ENCODE peak calls at places on chromosomes 12 and 14, in ten cellular contexts. R is breast epithelium, F is suprapubic skin, C is endothelial cell of umbilical vein, N is GM12891, O is upper lobe of left lung, T is K562, I is stomach, W is HepG2, P is Panc1. Z is an unnamed sample.

GRCh38 chr12:93684716-93685115 is 7.5 kb downstream of the CRADD start:
- DNase-seq in T (no peak), I (no peak), R (no peak), P (no peak), C (no peak), W (no peak), O (no peak), N (no peak), F (no peak), Z (no peak)

GRCh38 chr12:1829306-1829900 is 9.0 kb downstream of the LRTM2 start:
- DNase-seq in I (no peak), O (no peak), C (no peak), P (no peak), T (no peak), F (no peak), R (no peak), W (no peak), N (no peak), Z (no peak)

GRCh38 chr12:123986374-123986920 is 13.4 kb downstream of the ZNF664 start:
- DNase-seq in F (no peak), R (no peak), C (no peak), T (no peak), O (no peak), N (no peak), P (no peak), I (no peak), W (no peak), Z (no peak)

GRCh38 chr14:24311837-24312615 is 724 bp downstream of the LTB4R start:
- DNase-seq in P (no peak), F (no peak), T (no peak), N (no peak), I (no peak), O (no peak), C (no peak), W (no peak), R (no peak), Z (no peak)

GRCh38 chr14:69650948-69651369 is 39.6 kb downstream of the SUSD6 start:
- DNase-seq in P (no peak), N (no peak), F (no peak), T (no peak), C (peak; percentile 64), O (no peak), W (no peak), I (no peak), R (peak; percentile 61), Z (no peak)

GRCh38 chr14:96080571-96080970 is 41.4 kb downstream of the C14orf132 start:
- DNase-seq in T (no peak), C (no peak), N (no peak), F (no peak), W (no peak), P (no peak), I (no peak), O (no peak), R (peak; percentile 27), Z (no peak)

GRCh38 chr14:90397401-90398314 is 829 bp downstream of the CALM1 start:
- DNase-seq in F (no peak), O (peak; percentile 94), T (peak; percentile 68), N (peak; percentile 48), C (peak; percentile 43), R (peak; percentile 54), I (peak; percentile 51), P (no peak), W (peak; percentile 34), Z (no peak)

GRCh38 chr12:109517619-109518018 is 40.2 kb downstream of the UBE3B start:
- DNase-seq in I (no peak), R (no peak), F (no peak), P (no peak), W (no peak), N (no peak), T (no peak), O (no peak), C (no peak), Z (no peak)

GRCh38 chr12:32437095-32437515 is 37.7 kb downstream of the FGD4 start:
- DNase-seq in R (no peak), C (peak; percentile 81), N (no peak), P (peak; percentile 80), F (no peak), I (no peak), O (no peak), W (peak; percentile 90), T (no peak), Z (no peak)

GRCh38 chr12:12072064-12072760 is 1.5 kb downstream of the BCL2L14 start:
- DNase-seq in C (no peak), W (peak; percentile 38), N (no peak), I (peak; percentile 73), R (no peak), P (no peak), T (no peak), O (peak; percentile 62), F (no peak), Z (no peak)

GRCh38 chr14:36584167-36584811 is 1.9 kb upstream of the NKX2-8 start:
- DNase-seq in N (no peak), R (no peak), F (no peak), W (no peak), P (no peak), C (no peak), O (peak; percentile 70), I (no peak), T (no peak), Z (no peak)
- TF ChIP-seq POLR2AphosphoS5 in N (no peak), R (no peak), F (no peak), W (no peak), P (no peak), C (no peak), O (no peak), I (no peak), T (no peak), Z (no peak)

DNA sequence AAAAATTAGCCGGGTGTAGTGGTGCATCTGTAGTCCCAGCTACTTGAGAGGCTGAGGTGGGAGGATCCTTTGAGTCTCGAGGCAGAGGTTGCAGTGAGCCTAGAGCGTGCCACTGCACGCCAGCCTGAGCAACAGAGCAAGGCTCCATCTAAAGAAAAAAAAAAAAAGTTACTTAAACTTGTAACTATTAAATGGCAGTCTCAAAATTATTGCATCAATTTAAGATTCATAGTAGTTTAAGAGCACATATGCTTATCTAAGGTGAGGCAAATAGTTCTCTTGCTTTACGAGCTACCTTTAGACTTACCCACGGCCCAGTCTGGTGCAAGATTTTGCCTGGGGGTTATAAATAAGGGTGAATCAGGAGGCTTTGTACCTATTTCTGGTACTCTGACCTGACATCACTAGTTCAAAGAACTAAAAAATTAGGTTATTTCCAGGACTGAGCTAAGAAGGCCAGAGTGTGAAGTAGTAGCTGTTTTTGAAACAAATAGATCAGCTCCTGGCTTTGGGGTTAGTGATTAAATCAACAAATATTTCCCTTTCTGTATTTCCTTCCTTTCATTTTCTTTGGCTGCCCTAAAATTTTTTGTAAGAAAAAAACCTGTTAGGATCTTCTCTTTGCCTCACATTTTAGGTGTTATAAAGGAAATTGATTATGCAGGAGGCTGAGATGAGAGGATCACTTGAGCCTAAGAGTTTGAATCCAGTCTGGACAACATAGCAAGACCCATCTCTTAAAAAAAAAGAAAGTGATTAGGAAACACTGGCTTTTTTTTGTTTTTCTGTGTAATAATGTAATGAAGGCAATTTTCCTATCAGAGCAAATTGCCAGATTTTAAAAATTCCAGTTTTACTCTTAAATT is 3.6 kb downstream of the MGAT2 start:
- DNase-seq in I (no peak), T (no peak), P (no peak), W (no peak), N (no peak), R (no peak), C (peak; percentile 68), O (no peak), F (no peak), Z (no peak)
- TF ChIP-seq POLR2AphosphoS5 in I (no peak), T (no peak), P (no peak), W (no peak), N (peak; percentile 23), R (no peak), C (no peak), O (no peak), F (no peak), Z (no peak)

DNA sequence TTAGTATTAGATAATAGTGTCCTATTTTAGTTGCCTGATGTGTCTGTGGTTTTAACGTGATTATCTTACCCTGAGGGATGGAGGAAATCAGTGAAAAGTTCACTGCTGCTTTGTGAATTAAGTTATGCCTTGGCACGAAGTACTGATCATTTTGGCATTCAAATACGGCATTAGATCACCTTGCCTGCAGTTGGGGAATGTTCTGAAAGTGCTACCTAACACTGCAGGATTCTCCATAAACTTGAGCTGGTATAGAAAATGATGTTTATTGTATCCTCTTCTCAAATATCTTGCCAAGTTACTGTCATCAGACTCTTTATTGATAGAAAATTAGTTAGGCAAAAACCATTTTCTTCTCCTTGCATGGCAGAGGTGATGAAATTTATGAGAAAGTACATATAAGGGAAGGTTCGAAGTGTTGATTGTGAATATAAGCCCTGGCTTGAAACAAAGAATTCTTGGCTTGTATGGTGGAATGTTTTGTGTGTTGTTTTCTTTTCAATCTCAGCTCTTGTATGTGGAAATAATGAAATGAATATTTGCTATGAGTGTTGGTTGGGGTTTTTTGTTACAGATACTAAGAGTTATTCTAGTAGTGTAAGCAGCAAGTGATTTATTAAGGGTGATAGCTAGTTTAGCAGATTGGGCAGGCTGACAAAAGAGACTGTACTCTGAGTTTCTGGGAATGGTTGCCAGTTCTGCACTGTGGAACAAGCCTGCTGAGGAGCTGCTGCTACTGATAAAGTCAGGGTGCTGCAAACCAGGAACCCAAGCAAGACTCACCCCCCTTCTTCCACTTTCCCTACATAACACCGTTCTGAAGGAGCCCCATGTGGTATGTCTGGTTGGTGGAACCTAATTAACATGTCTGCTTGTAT is 448.3 kb downstream of the PCNX1 start:
- DNase-seq in C (peak; percentile 37), T (peak; percentile 74), R (no peak), N (no peak), F (no peak), W (no peak), I (peak; percentile 53), P (no peak), O (no peak), Z (no peak)
- TF ChIP-seq POLR2AphosphoS5 in C (no peak), T (no peak), R (no peak), N (no peak), F (no peak), W (no peak), I (peak; percentile 50), P (no peak), O (no peak), Z (no peak)

GRCh38 chr12:52009081-52009751 is 2.5 kb downstream of the TAMALIN start:
- DNase-seq in C (peak; percentile 46), R (no peak), W (no peak), O (no peak), N (no peak), I (no peak), P (no peak), F (no peak), T (no peak), Z (no peak)

GRCh38 chr12:52006726-52007157 is at the start of gene TAMALIN:
- DNase-seq in P (no peak), C (peak; percentile 84), F (no peak), O (peak; percentile 96), N (peak; percentile 63), R (peak; percentile 67), W (no peak), T (no peak), I (peak; percentile 70), Z (no peak)

GRCh38 chr12:52007982-52008510 is 1.3 kb downstream of the TAMALIN start:
- DNase-seq in N (no peak), F (no peak), P (no peak), C (no peak), I (no peak), O (no peak), W (no peak), R (no peak), T (no peak), Z (no peak)

GRCh38 chr12:52005903-52006703 is 643 bp upstream of the TAMALIN start:
- DNase-seq in F (no peak), T (no peak), I (peak; percentile 52), C (no peak), P (no peak), O (no peak), N (peak; percentile 75), W (no peak), R (no peak), Z (no peak)

GRCh38 chr12:52007158-52007921 is 594 bp downstream of the TAMALIN start:
- DNase-seq in N (peak; percentile 60), C (peak; percentile 47), F (no peak), R (no peak), W (no peak), T (no peak), I (peak; percentile 32), P (no peak), O (peak; percentile 91), Z (no peak)
- TF ChIP-seq POLR2AphosphoS5 in N (no peak), C (peak; percentile 14), F (no peak), R (peak; percentile 8), W (no peak), T (no peak), I (peak; percentile 30), P (no peak), O (peak; percentile 74), Z (no peak)